ENCODE peak calls at places on chromosomes 13 and 19, in four cellular contexts. R is naive B cell, A is hepatocyte, X is NCI-H2029. E is an unnamed sample.

GRCh38 chr19:30171795-30172642 is 200.2 kb upstream of the ZNF536 start:
- DNase-seq in R (no peak), A (no peak), X (no peak), E (no peak)

GRCh38 chr19:10554760-10555612 is 10.8 kb downstream of the KRI1 start:
- DNase-seq in R (no peak), A (no peak), X (no peak), E (no peak)

GRCh38 chr19:39199025-39199424 is 2.3 kb downstream of the NCCRP1 start:
- DNase-seq in R (no peak), A (no peak), X (no peak), E (peak; percentile 92)

GRCh38 chr19:13459351-13459750 is 46.9 kb downstream of the CACNA1A start:
- DNase-seq in R (no peak), A (no peak), X (peak; percentile 56), E (no peak)

GRCh38 chr13:91513790-91514189 is 115.4 kb downstream of the GPC5 start:
- DNase-seq in R (no peak), A (no peak), X (no peak), E (no peak)

GRCh38 chr13:29516012-29516411 is 79.5 kb downstream of the SLC7A1 start:
- DNase-seq in R (no peak), A (no peak), X (no peak), E (no peak)

GRCh38 chr13:78020861-78021260 is 102.2 kb upstream of the EDNRB start:
- DNase-seq in R (no peak), A (no peak), X (no peak), E (peak; percentile 66)

GRCh38 chr13:27183561-27184147 is 12.0 kb upstream of the USP12 start:
- DNase-seq in R (no peak), A (no peak), X (no peak), E (no peak)

GRCh38 chr13:113083402-113084061 is 22.1 kb upstream of the F7 start:
- DNase-seq in R (no peak), A (no peak), X (peak; percentile 87), E (peak; percentile 64)